ENCODE peak calls at places on chromosomes 5 and 9, in seven cellular contexts. I is GM03348; X is GM12865; U is activated naive CD4-positive, alpha-beta T cell; L is mesendoderm; Z is CD8-positive, alpha-beta T cell; B is T-helper 1 cell. H is an unnamed sample.

GRCh38 chr9:126366366-126367011 is 39.9 kb downstream of the MVB12B start:
- DNase-seq in L (no peak), I (peak; percentile 41), X (no peak), B (no peak), U (no peak), Z (no peak), H (no peak)

GRCh38 chr9:74770508-74771261 is 117.0 kb downstream of the TRPM6 start:
- DNase-seq in I (peak; percentile 58), Z (peak; percentile 33), B (peak; percentile 24), L (peak; percentile 83), U (peak; percentile 4), X (peak; percentile 46), H (no peak)

GRCh38 chr9:88544245-88544644 is 9.3 kb downstream of the NXNL2 start:
- DNase-seq in Z (no peak), I (no peak), L (no peak), B (no peak), X (no peak), U (no peak), H (no peak)

GRCh38 chr5:159884917-159885620 is 31.2 kb upstream of the ADRA1B start:
- DNase-seq in B (no peak), X (no peak), U (no peak), Z (no peak), L (no peak), I (no peak), H (no peak)

GRCh38 chr9:18668944-18669343 is 195.0 kb downstream of the ADAMTSL1 start:
- DNase-seq in X (no peak), L (peak; percentile 34), Z (no peak), I (no peak), B (no peak), U (no peak), H (no peak)

GRCh38 chr5:157469687-157470086 is 9.7 kb downstream of the NIPAL4 start:
- DNase-seq in U (no peak), Z (no peak), I (peak; percentile 26), L (no peak), X (no peak), B (no peak), H (no peak)

GRCh38 chr9:109447329-109448076 is 50.6 kb downstream of the PTPN3 start:
- DNase-seq in Z (no peak), L (no peak), I (no peak), X (peak; percentile 14), U (no peak), B (peak; percentile 64), H (no peak)

GRCh38 chr9:20512106-20512505 is 110.2 kb downstream of the MLLT3 start:
- DNase-seq in L (no peak), X (no peak), B (no peak), U (no peak), Z (no peak), I (peak; percentile 76), H (no peak)

GRCh38 chr5:133433133-133433532 is 179.2 kb downstream of the FSTL4 start:
- DNase-seq in L (no peak), X (no peak), I (no peak), B (no peak), Z (no peak), U (no peak), H (no peak)

GRCh38 chr5:140840978-140841962 is at the start of gene PCDHA8:
- DNase-seq in I (no peak), X (no peak), B (no peak), Z (no peak), L (peak; percentile 77), U (no peak), H (no peak)

GRCh38 chr9:33040792-33041458 is 15.9 kb downstream of the DNAJA1 start:
- DNase-seq in U (no peak), L (no peak), Z (no peak), B (no peak), I (no peak), X (no peak), H (no peak)